ENCODE peak calls at places on chromosomes 5 and 9, in eight cellular contexts. V is cerebellum; U is effector memory CD4-positive, alpha-beta T cell; Y is cardiac muscle cell; C is NCI-H748 treated with DMSO at 0.1 percent for 48 hours; Z is epithelial cell of esophagus; T is HFFc6; D is GM04504. O is an unnamed sample.

GRCh38 chr5:83209963-83210362 is 132.6 kb downstream of the XRCC4 start:
- DNase-seq in D (no peak), Z (no peak), T (no peak), V (no peak), C (no peak), Y (no peak), U (no peak), O (no peak)

GRCh38 chr9:12843735-12844134 is 68.9 kb downstream of the LURAP1L start:
- DNase-seq in D (no peak), U (no peak), T (no peak), V (no peak), C (no peak), Y (no peak), Z (no peak), O (no peak)

GRCh38 chr5:179278119-179278518 is 67.1 kb downstream of the ADAMTS2 start:
- DNase-seq in Z (no peak), V (no peak), D (no peak), C (no peak), T (peak; percentile 28), U (no peak), Y (no peak), O (no peak)

GRCh38 chr9:90995516-90995915 is 193.9 kb downstream of the SYK start:
- DNase-seq in T (no peak), Y (no peak), Z (no peak), U (no peak), V (no peak), D (no peak), C (no peak), O (no peak)

GRCh38 chr5:159780246-159780645 is 136.0 kb upstream of the ADRA1B start:
- DNase-seq in U (no peak), D (no peak), T (no peak), Z (peak; percentile 83), Y (no peak), V (no peak), C (no peak), O (no peak)

GRCh38 chr9:107734231-107735014 is 244.9 kb upstream of the KLF4 start:
- DNase-seq in D (peak; percentile 86), C (no peak), V (no peak), Z (peak; percentile 74), T (peak; percentile 81), Y (peak; percentile 96), U (no peak), O (no peak)

GRCh38 chr9:6897207-6897822 is 139.5 kb downstream of the KDM4C start:
- DNase-seq in V (no peak), T (no peak), D (no peak), Z (no peak), Y (no peak), C (no peak), U (no peak), O (no peak)

GRCh38 chr5:84265739-84266464 is 118.8 kb downstream of the EDIL3 start:
- DNase-seq in Y (no peak), Z (no peak), D (no peak), V (no peak), C (no peak), U (no peak), T (no peak), O (no peak)

GRCh38 chr5:119501671-119502179 is 49.4 kb downstream of the HSD17B4 start:
- DNase-seq in C (no peak), U (no peak), T (no peak), D (no peak), V (no peak), Y (no peak), Z (no peak), O (no peak)

GRCh38 chr5:6473284-6473683 is 24.6 kb downstream of the UBE2QL1 start:
- DNase-seq in Z (no peak), Y (no peak), U (no peak), V (no peak), C (no peak), D (no peak), T (no peak), O (no peak)

GRCh38 chr5:66849803-66850202 is 253.6 kb downstream of the MAST4 start:
- DNase-seq in C (no peak), T (no peak), D (no peak), Z (peak; percentile 89), U (no peak), Y (peak; percentile 47), V (no peak), O (no peak)

GRCh38 chr5:111676926-111677415 is 80.0 kb downstream of the NREP start:
- DNase-seq in U (no peak), V (no peak), Y (no peak), D (no peak), T (no peak), C (no peak), Z (no peak), O (no peak)

GRCh38 chr5:150542933-150543445 is 35.1 kb downstream of the NDST1 start:
- DNase-seq in D (no peak), Z (no peak), T (no peak), U (no peak), V (no peak), Y (no peak), C (no peak), O (no peak)

GRCh38 chr5:151085517-151086031 is 4.7 kb upstream of the TNIP1 start:
- DNase-seq in Z (peak; percentile 70), T (no peak), V (no peak), D (no peak), C (no peak), Y (peak; percentile 82), U (peak; percentile 69), O (peak; percentile 85)

GRCh38 chr5:128667148-128667547 is 129.1 kb upstream of the FBN2 start:
- DNase-seq in C (no peak), D (no peak), T (no peak), U (no peak), V (no peak), Z (peak; percentile 20), Y (no peak), O (no peak)

GRCh38 chr9:81588148-81588874 is 101.0 kb downstream of the TLE1 start:
- DNase-seq in C (peak; percentile 79), D (peak; percentile 15), T (no peak), V (no peak), Z (peak; percentile 85), U (no peak), Y (peak; percentile 21), O (peak; percentile 77)

GRCh38 chr5:38738898-38739743 is 106.7 kb upstream of the OSMR start:
- DNase-seq in Z (peak; percentile 30), Y (peak; percentile 12), V (no peak), C (no peak), D (no peak), T (no peak), U (no peak), O (no peak)

GRCh38 chr5:169751490-169751889 is 114.4 kb downstream of the DOCK2 start:
- DNase-seq in Z (no peak), U (no peak), V (no peak), C (no peak), T (no peak), D (no peak), Y (no peak), O (no peak)

GRCh38 chr5:110925398-110925797 is 146.1 kb upstream of the TSLP start:
- DNase-seq in D (no peak), U (no peak), T (no peak), Z (peak; percentile 49), V (no peak), C (no peak), Y (peak; percentile 85), O (no peak)

GRCh38 chr5:80128129-80128528 is 93.0 kb downstream of the THBS4 start:
- DNase-seq in D (no peak), V (no peak), Y (peak; percentile 19), U (no peak), Z (no peak), T (peak; percentile 19), C (no peak), O (no peak)

GRCh38 chr9:91515074-91515687 is 91.5 kb upstream of the NFIL3 start:
- DNase-seq in C (no peak), D (peak; percentile 38), Y (peak; percentile 92), V (no peak), U (no peak), T (peak; percentile 73), Z (peak; percentile 67), O (peak; percentile 33)

GRCh38 chr5:131854134-131854533 is 57.3 kb upstream of the FNIP1 start:
- DNase-seq in C (no peak), U (no peak), T (no peak), D (no peak), Z (peak; percentile 71), Y (peak; percentile 23), V (no peak), O (no peak)

GRCh38 chr5:54936201-54936600 is 49.2 kb downstream of the ESM1 start:
- DNase-seq in Z (no peak), Y (no peak), U (no peak), C (peak; percentile 33), D (no peak), V (no peak), T (no peak), O (no peak)

GRCh38 chr5:113608113-113608551 is 94.6 kb downstream of the YTHDC2 start:
- DNase-seq in C (no peak), T (no peak), Y (peak; percentile 77), V (no peak), D (no peak), Z (peak; percentile 6), U (no peak), O (no peak)

GRCh38 chr9:5113994-5114748 is 71.3 kb downstream of the INSL6 start:
- DNase-seq in V (no peak), T (no peak), D (no peak), U (no peak), Z (no peak), C (no peak), Y (no peak), O (no peak)

GRCh38 chr9:113520109-113520642 is 56.6 kb downstream of the RGS3 start:
- DNase-seq in Z (peak; percentile 72), T (no peak), D (no peak), Y (no peak), C (no peak), V (no peak), U (peak; percentile 72), O (no peak)